ENCODE peak calls at places on chromosomes 4 and X, in ten cellular contexts. T is heart right ventricle, K is AG04450, R is upper lobe of right lung, F is AG10803, Y is GM23338, C is type B pancreatic cell, J is BE2C, N is Calu3, X is lower leg skin. A is an unnamed sample.

GRCh38 chrX:108664701-108665100 is 71.7 kb downstream of the IRS4 start:
- DNase-seq in T (no peak), K (no peak), R (no peak), F (no peak), Y (no peak), C (no peak), J (no peak), N (no peak), X (no peak), A (no peak)

GRCh38 chr4:145843148-145843547 is 95.5 kb downstream of the ZNF827 start:
- DNase-seq in T (no peak), K (peak), R (no peak), F (peak), Y (no peak), C (no peak), J (no peak), N (no peak), X (no peak), A (no peak)

GRCh38 chr4:150283689-150284088 is 205.4 kb downstream of the DCLK2 start:
- DNase-seq in T (no peak), K (peak), R (no peak), F (peak), Y (no peak), C (no peak), J (no peak), N (no peak), X (no peak), A (no peak)

GRCh38 chrX:120647127-120647526 is 17.3 kb upstream of the C1GALT1C1 start:
- DNase-seq in T (no peak), K (no peak), R (no peak), F (no peak), Y (no peak), C (no peak), J (no peak), N (no peak), X (no peak), A (no peak)

GRCh38 chrX:13659057-13659456 is 6.1 kb downstream of the TCEANC start:
- DNase-seq in T (no peak), K (no peak), R (no peak), F (peak), Y (no peak), C (no peak), J (no peak), N (no peak), X (no peak), A (no peak)

GRCh38 chrX:110055616-110056015 is 52.7 kb downstream of the TMEM164 start:
- DNase-seq in T (no peak), K (no peak), R (no peak), F (no peak), Y (no peak), C (no peak), J (no peak), N (no peak), X (no peak), A (no peak)

GRCh38 chr4:107850438-107850837 is 25.7 kb downstream of the SGMS2 start:
- DNase-seq in T (no peak), K (no peak), R (no peak), F (no peak), Y (no peak), C (no peak), J (no peak), N (no peak), X (no peak), A (no peak)

GRCh38 chr4:52873861-52874343 is 11.8 kb downstream of the RASL11B start:
- DNase-seq in T (no peak), K (no peak), R (no peak), F (no peak), Y (peak), C (no peak), J (no peak), N (no peak), X (no peak), A (no peak)

GRCh38 chrX:1807301-1807731 is 192.5 kb downstream of the ASMT start:
- DNase-seq in T (no peak), K (no peak), R (no peak), F (peak), Y (peak), C (peak), J (no peak), N (no peak), X (no peak), A (no peak)

GRCh38 chr4:77721073-77721472 is 98.1 kb downstream of the CNOT6L start:
- DNase-seq in T (no peak), K (no peak), R (no peak), F (no peak), Y (no peak), C (no peak), J (no peak), N (no peak), X (no peak), A (no peak)

GRCh38 chr4:41550308-41550707 is 12.4 kb downstream of the LIMCH1 start:
- DNase-seq in T (no peak), K (no peak), R (no peak), F (peak), Y (no peak), C (no peak), J (no peak), N (no peak), X (no peak), A (no peak)

GRCh38 chrX:45710081-45710801 is 509.6 kb upstream of the DIPK2B start:
- DNase-seq in T (no peak), K (peak), R (no peak), F (peak), Y (no peak), C (no peak), J (no peak), N (peak), X (no peak), A (no peak)

GRCh38 chrX:97563531-97564133 is 679.9 kb downstream of the RPA4 start:
- DNase-seq in T (no peak), K (peak), R (no peak), F (peak), Y (no peak), C (no peak), J (no peak), N (peak), X (peak), A (no peak)

GRCh38 chr4:130054895-130055294 is 958.9 kb downstream of the C4orf33 start:
- DNase-seq in T (no peak), K (no peak), R (no peak), F (no peak), Y (no peak), C (no peak), J (no peak), N (no peak), X (no peak), A (no peak)

GRCh38 chrX:84186603-84187358 is 1.2 kb downstream of the RPS6KA6 start:
- DNase-seq in T (no peak), K (no peak), R (no peak), F (no peak), Y (peak), C (no peak), J (peak), N (peak), X (no peak), A (no peak)
- TF ChIP-seq CTCF in T (no peak), K (peak), R (no peak), F (peak), Y (no peak), C (no peak), J (no peak), N (no peak), X (no peak), A (no peak)

GRCh38 chr4:84821064-84821463 is 145.4 kb downstream of the WDFY3 start:
- DNase-seq in T (no peak), K (no peak), R (no peak), F (no peak), Y (no peak), C (no peak), J (no peak), N (no peak), X (no peak), A (no peak)

GRCh38 chr4:84825701-84826100 is 140.8 kb downstream of the WDFY3 start:
- DNase-seq in T (no peak), K (no peak), R (no peak), F (no peak), Y (no peak), C (no peak), J (no peak), N (no peak), X (no peak), A (no peak)

DNA sequence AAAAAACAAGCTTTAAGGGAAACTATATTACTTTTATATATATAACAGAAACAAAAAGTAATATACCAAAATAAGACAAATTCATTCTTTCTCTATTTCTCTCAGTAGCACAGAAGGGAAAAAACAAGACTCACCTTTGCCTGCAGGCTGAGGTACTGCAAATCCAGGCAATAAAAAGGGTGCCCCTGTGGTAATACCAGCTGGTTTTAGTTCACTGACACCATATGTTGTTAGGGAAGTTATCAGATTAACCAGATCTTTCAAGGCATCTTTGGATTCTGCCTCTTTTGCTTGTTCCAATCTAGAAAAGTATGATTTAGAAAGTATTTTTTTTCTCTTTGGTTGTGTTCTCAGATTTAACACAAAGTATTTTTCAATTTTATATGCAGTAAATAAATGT is 139.8 kb downstream of the WDFY3 start:
- DNase-seq in T (no peak), K (no peak), R (no peak), F (no peak), Y (no peak), C (no peak), J (no peak), N (no peak), X (no peak), A (no peak)
- TF ChIP-seq CTCF in T (no peak), K (no peak), R (no peak), F (no peak), Y (no peak), C (no peak), J (no peak), N (no peak), X (no peak), A (no peak)

GRCh38 chrX:56789518-56790070 is 60.6 kb downstream of the NBDY start:
- DNase-seq in T (no peak), K (no peak), R (no peak), F (no peak), Y (no peak), C (no peak), J (no peak), N (no peak), X (no peak), A (no peak)

GRCh38 chrX:56787734-56788152 is 58.7 kb downstream of the NBDY start:
- DNase-seq in T (no peak), K (no peak), R (peak), F (no peak), Y (no peak), C (no peak), J (no peak), N (no peak), X (no peak), A (no peak)

GRCh38 chrX:56788717-56789122 is 59.7 kb downstream of the NBDY start:
- DNase-seq in T (no peak), K (no peak), R (no peak), F (no peak), Y (no peak), C (no peak), J (no peak), N (no peak), X (no peak), A (no peak)

GRCh38 chrX:56786889-56787733 is 58.1 kb downstream of the NBDY start:
- DNase-seq in T (no peak), K (no peak), R (peak), F (no peak), Y (no peak), C (no peak), J (no peak), N (no peak), X (no peak), A (no peak)

GRCh38 chrX:56788229-56788628 is 59.2 kb downstream of the NBDY start:
- DNase-seq in T (no peak), K (no peak), R (peak), F (no peak), Y (no peak), C (no peak), J (no peak), N (no peak), X (no peak), A (no peak)
- TF ChIP-seq CTCF in T (no peak), K (no peak), R (no peak), F (no peak), Y (no peak), C (no peak), J (no peak), N (no peak), X (no peak), A (no peak)

DNA sequence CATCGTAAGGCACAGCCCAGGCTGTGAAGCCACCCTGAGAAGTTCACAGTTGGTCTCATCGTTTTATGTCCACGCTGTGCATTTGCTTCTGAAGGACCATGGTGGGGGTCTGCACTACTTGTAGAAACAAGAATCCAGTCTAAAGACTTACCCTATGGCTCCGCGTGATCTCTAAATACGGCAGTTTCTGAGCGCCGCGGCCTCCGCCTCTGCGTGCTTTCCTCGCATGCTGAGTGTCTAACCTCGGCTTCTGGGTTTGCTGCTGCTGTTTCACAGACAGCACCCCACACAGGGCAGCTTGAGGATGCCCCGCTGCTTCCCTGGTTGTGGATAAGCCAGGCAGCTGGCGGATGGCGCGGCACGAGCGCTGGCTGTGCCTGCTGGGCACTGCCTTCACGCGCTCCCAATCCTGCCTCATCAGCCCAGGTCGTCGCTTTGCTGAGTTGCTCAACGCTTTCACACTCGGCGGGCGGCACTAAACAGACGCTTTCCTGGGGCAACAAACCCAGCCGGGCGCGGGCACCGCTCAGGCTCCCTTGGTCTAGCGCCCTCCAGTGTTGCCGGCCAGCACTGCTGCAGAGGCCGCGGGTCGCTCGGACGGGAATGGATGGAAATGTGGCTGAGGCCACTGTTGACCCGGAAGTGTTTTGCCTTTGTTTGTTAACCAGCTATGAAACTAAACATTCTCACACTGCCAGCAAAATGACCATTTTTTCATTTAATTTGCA is 39.2 kb downstream of the FGFRL1 start:
- DNase-seq in T (no peak), K (no peak), R (peak), F (no peak), Y (no peak), C (no peak), J (no peak), N (no peak), X (no peak), A (no peak)
- TF ChIP-seq CTCF in T (no peak), K (no peak), R (no peak), F (peak), Y (no peak), C (peak), J (peak), N (no peak), X (no peak), A (peak)

GRCh38 chrX:129678176-129678880 is 23.6 kb upstream of the APLN start:
- DNase-seq in T (peak), K (no peak), R (peak), F (peak), Y (peak), C (peak), J (peak), N (peak), X (no peak), A (no peak)
- TF ChIP-seq CTCF in T (peak), K (no peak), R (peak), F (no peak), Y (peak), C (no peak), J (peak), N (peak), X (no peak), A (no peak)

GRCh38 chrX:146887020-146887419 is 72.5 kb upstream of the CXorf51A start:
- DNase-seq in T (no peak), K (no peak), R (no peak), F (no peak), Y (no peak), C (no peak), J (no peak), N (no peak), X (no peak), A (no peak)
- TF ChIP-seq CTCF in T (no peak), K (no peak), R (no peak), F (no peak), Y (no peak), C (no peak), J (no peak), N (no peak), X (no peak), A (no peak)